ENCODE peak calls at places on chromosome 6, in six cellular contexts. One of them, this sample, is unnamed.

GRCh38 chr6:4848382-4849068 is 72.3 kb downstream of the CDYL start:
- DNase-seq in colonic mucosa: no peak
- DNase-seq in ovary: no peak
- DNase-seq in activated CD8-positive, alpha-beta T cell treated with anti-CD3 and anti-CD28 coated beads for 36 hours: peak; percentile 42
- DNase-seq in pancreas: no peak
- DNase-seq in thyroid gland: no peak
- DNase-seq in this sample: peak; percentile 21

GRCh38 chr6:7540595-7540994 is 876 bp upstream of the DSP start:
- DNase-seq in ovary: no peak
- DNase-seq in thyroid gland: peak; percentile 65
- DNase-seq in pancreas: no peak
- DNase-seq in colonic mucosa: no peak
- DNase-seq in activated CD8-positive, alpha-beta T cell treated with anti-CD3 and anti-CD28 coated beads for 36 hours: no peak
- DNase-seq in this sample: peak; percentile 24

GRCh38 chr6:160041608-160042007 is 72.7 kb downstream of the IGF2R start:
- DNase-seq in activated CD8-positive, alpha-beta T cell treated with anti-CD3 and anti-CD28 coated beads for 36 hours: no peak
- DNase-seq in pancreas: no peak
- DNase-seq in thyroid gland: peak; percentile 96
- DNase-seq in colonic mucosa: no peak
- DNase-seq in ovary: peak; percentile 69
- DNase-seq in this sample: no peak

GRCh38 chr6:92132446-92132845 is 1286.9 kb downstream of the EPHA7 start:
- DNase-seq in thyroid gland: no peak
- DNase-seq in ovary: no peak
- DNase-seq in pancreas: no peak
- DNase-seq in colonic mucosa: no peak
- DNase-seq in activated CD8-positive, alpha-beta T cell treated with anti-CD3 and anti-CD28 coated beads for 36 hours: no peak
- DNase-seq in this sample: no peak

GRCh38 chr6:5851261-5851757 is 155.4 kb downstream of the NRN1 start:
- DNase-seq in activated CD8-positive, alpha-beta T cell treated with anti-CD3 and anti-CD28 coated beads for 36 hours: peak; percentile 84
- DNase-seq in colonic mucosa: peak; percentile 78
- DNase-seq in thyroid gland: peak; percentile 48
- DNase-seq in ovary: no peak
- DNase-seq in pancreas: peak; percentile 76
- DNase-seq in this sample: peak; percentile 65

GRCh38 chr6:170047813-170048212 is 243.1 kb downstream of the DLL1 start:
- DNase-seq in pancreas: no peak
- DNase-seq in thyroid gland: no peak
- DNase-seq in colonic mucosa: no peak
- DNase-seq in ovary: no peak
- DNase-seq in activated CD8-positive, alpha-beta T cell treated with anti-CD3 and anti-CD28 coated beads for 36 hours: no peak
- DNase-seq in this sample: no peak

GRCh38 chr6:163226181-163226835 is 188.2 kb upstream of the QKI start:
- DNase-seq in colonic mucosa: no peak
- DNase-seq in activated CD8-positive, alpha-beta T cell treated with anti-CD3 and anti-CD28 coated beads for 36 hours: no peak
- DNase-seq in thyroid gland: no peak
- DNase-seq in ovary: no peak
- DNase-seq in pancreas: no peak
- DNase-seq in this sample: no peak

GRCh38 chr6:157222201-157222981 is 100.9 kb downstream of the TMEM242 start:
- DNase-seq in pancreas: no peak
- DNase-seq in ovary: no peak
- DNase-seq in colonic mucosa: no peak
- DNase-seq in thyroid gland: no peak
- DNase-seq in activated CD8-positive, alpha-beta T cell treated with anti-CD3 and anti-CD28 coated beads for 36 hours: no peak
- DNase-seq in this sample: no peak

GRCh38 chr6:75334266-75335040 is 49.9 kb upstream of the TMEM30A start:
- DNase-seq in activated CD8-positive, alpha-beta T cell treated with anti-CD3 and anti-CD28 coated beads for 36 hours: no peak
- DNase-seq in colonic mucosa: no peak
- DNase-seq in thyroid gland: peak; percentile 42
- DNase-seq in pancreas: no peak
- DNase-seq in ovary: no peak
- DNase-seq in this sample: no peak

GRCh38 chr6:157978021-157978783 is 3.5 kb upstream of the SYNJ2 start:
- DNase-seq in ovary: no peak
- DNase-seq in pancreas: no peak
- DNase-seq in thyroid gland: no peak
- DNase-seq in activated CD8-positive, alpha-beta T cell treated with anti-CD3 and anti-CD28 coated beads for 36 hours: no peak
- DNase-seq in colonic mucosa: no peak
- DNase-seq in this sample: no peak

GRCh38 chr6:1885576-1886003 is 275.9 kb downstream of the FOXC1 start:
- DNase-seq in thyroid gland: no peak
- DNase-seq in activated CD8-positive, alpha-beta T cell treated with anti-CD3 and anti-CD28 coated beads for 36 hours: no peak
- DNase-seq in pancreas: no peak
- DNase-seq in ovary: no peak
- DNase-seq in colonic mucosa: no peak
- DNase-seq in this sample: no peak

GRCh38 chr6:92586236-92586977 is 833.0 kb downstream of the EPHA7 start:
- DNase-seq in activated CD8-positive, alpha-beta T cell treated with anti-CD3 and anti-CD28 coated beads for 36 hours: no peak
- DNase-seq in ovary: no peak
- DNase-seq in thyroid gland: no peak
- DNase-seq in pancreas: no peak
- DNase-seq in colonic mucosa: no peak
- DNase-seq in this sample: no peak

GRCh38 chr6:37485259-37485658 is 14.4 kb downstream of the CCDC167 start:
- DNase-seq in ovary: no peak
- DNase-seq in pancreas: no peak
- DNase-seq in activated CD8-positive, alpha-beta T cell treated with anti-CD3 and anti-CD28 coated beads for 36 hours: no peak
- DNase-seq in colonic mucosa: no peak
- DNase-seq in thyroid gland: no peak
- DNase-seq in this sample: no peak

GRCh38 chr6:13355969-13356368 is 27.6 kb upstream of the TBC1D7 start:
- DNase-seq in thyroid gland: no peak
- DNase-seq in ovary: no peak
- DNase-seq in colonic mucosa: no peak
- DNase-seq in activated CD8-positive, alpha-beta T cell treated with anti-CD3 and anti-CD28 coated beads for 36 hours: peak; percentile 57
- DNase-seq in pancreas: no peak
- DNase-seq in this sample: peak; percentile 84

GRCh38 chr6:73389854-73390253 is 4.8 kb upstream of the DDX43 start:
- DNase-seq in colonic mucosa: no peak
- DNase-seq in thyroid gland: no peak
- DNase-seq in ovary: no peak
- DNase-seq in pancreas: no peak
- DNase-seq in activated CD8-positive, alpha-beta T cell treated with anti-CD3 and anti-CD28 coated beads for 36 hours: no peak
- DNase-seq in this sample: no peak

GRCh38 chr6:36825996-36826395 is 13.2 kb downstream of the CPNE5 start:
- DNase-seq in ovary: no peak
- DNase-seq in activated CD8-positive, alpha-beta T cell treated with anti-CD3 and anti-CD28 coated beads for 36 hours: no peak
- DNase-seq in colonic mucosa: no peak
- DNase-seq in pancreas: no peak
- DNase-seq in thyroid gland: no peak
- DNase-seq in this sample: no peak

GRCh38 chr6:101703311-101703710 is 309.8 kb downstream of the GRIK2 start:
- DNase-seq in thyroid gland: no peak
- DNase-seq in colonic mucosa: no peak
- DNase-seq in activated CD8-positive, alpha-beta T cell treated with anti-CD3 and anti-CD28 coated beads for 36 hours: no peak
- DNase-seq in pancreas: no peak
- DNase-seq in ovary: no peak
- DNase-seq in this sample: no peak

GRCh38 chr6:18016698-18017097 is 29.3 kb upstream of the KIF13A start:
- DNase-seq in activated CD8-positive, alpha-beta T cell treated with anti-CD3 and anti-CD28 coated beads for 36 hours: no peak
- DNase-seq in pancreas: no peak
- DNase-seq in ovary: no peak
- DNase-seq in thyroid gland: no peak
- DNase-seq in colonic mucosa: no peak
- DNase-seq in this sample: no peak

GRCh38 chr6:25025919-25026301 is 90.2 kb upstream of the RIPOR2 start:
- DNase-seq in colonic mucosa: no peak
- DNase-seq in activated CD8-positive, alpha-beta T cell treated with anti-CD3 and anti-CD28 coated beads for 36 hours: no peak
- DNase-seq in thyroid gland: no peak
- DNase-seq in pancreas: no peak
- DNase-seq in ovary: no peak
- DNase-seq in this sample: no peak

GRCh38 chr6:161482517-161482903 is 208.6 kb upstream of the AGPAT4 start:
- DNase-seq in colonic mucosa: no peak
- DNase-seq in thyroid gland: peak; percentile 9
- DNase-seq in pancreas: no peak
- DNase-seq in activated CD8-positive, alpha-beta T cell treated with anti-CD3 and anti-CD28 coated beads for 36 hours: no peak
- DNase-seq in ovary: no peak
- DNase-seq in this sample: no peak

GRCh38 chr6:12528581-12529363 is 187.8 kb upstream of the PHACTR1 start:
- DNase-seq in ovary: no peak
- DNase-seq in thyroid gland: no peak
- DNase-seq in pancreas: no peak
- DNase-seq in activated CD8-positive, alpha-beta T cell treated with anti-CD3 and anti-CD28 coated beads for 36 hours: no peak
- DNase-seq in colonic mucosa: peak; percentile 35
- DNase-seq in this sample: no peak

GRCh38 chr6:54188832-54189231 is 77.6 kb downstream of the MLIP start:
- DNase-seq in ovary: no peak
- DNase-seq in thyroid gland: no peak
- DNase-seq in activated CD8-positive, alpha-beta T cell treated with anti-CD3 and anti-CD28 coated beads for 36 hours: no peak
- DNase-seq in pancreas: no peak
- DNase-seq in colonic mucosa: no peak
- DNase-seq in this sample: no peak

GRCh38 chr6:25027221-25027916 is 91.6 kb upstream of the RIPOR2 start:
- DNase-seq in ovary: no peak
- DNase-seq in activated CD8-positive, alpha-beta T cell treated with anti-CD3 and anti-CD28 coated beads for 36 hours: peak; percentile 90
- DNase-seq in colonic mucosa: peak; percentile 29
- DNase-seq in pancreas: no peak
- DNase-seq in thyroid gland: peak; percentile 44
- DNase-seq in this sample: peak; percentile 79

GRCh38 chr6:165684333-165684732 is 21.3 kb upstream of the PDE10A start:
- DNase-seq in ovary: no peak
- DNase-seq in colonic mucosa: no peak
- DNase-seq in activated CD8-positive, alpha-beta T cell treated with anti-CD3 and anti-CD28 coated beads for 36 hours: no peak
- DNase-seq in pancreas: no peak
- DNase-seq in thyroid gland: no peak
- DNase-seq in this sample: no peak

GRCh38 chr6:142642651-142643050 is 302.3 kb downstream of the HIVEP2 start:
- DNase-seq in ovary: no peak
- DNase-seq in colonic mucosa: no peak
- DNase-seq in thyroid gland: no peak
- DNase-seq in activated CD8-positive, alpha-beta T cell treated with anti-CD3 and anti-CD28 coated beads for 36 hours: no peak
- DNase-seq in pancreas: no peak
- DNase-seq in this sample: no peak

GRCh38 chr6:143772662-143773061 is 70.5 kb upstream of the LTV1 start:
- DNase-seq in activated CD8-positive, alpha-beta T cell treated with anti-CD3 and anti-CD28 coated beads for 36 hours: no peak
- DNase-seq in thyroid gland: no peak
- DNase-seq in pancreas: no peak
- DNase-seq in ovary: no peak
- DNase-seq in colonic mucosa: no peak
- DNase-seq in this sample: no peak

GRCh38 chr6:111761783-111762312 is 111.4 kb downstream of the FYN start:
- DNase-seq in activated CD8-positive, alpha-beta T cell treated with anti-CD3 and anti-CD28 coated beads for 36 hours: peak; percentile 74
- DNase-seq in thyroid gland: no peak
- DNase-seq in ovary: no peak
- DNase-seq in colonic mucosa: no peak
- DNase-seq in pancreas: no peak
- DNase-seq in this sample: peak; percentile 34

GRCh38 chr6:29368765-29369164 is at the start of gene OR5V1:
- DNase-seq in pancreas: no peak
- DNase-seq in thyroid gland: no peak
- DNase-seq in colonic mucosa: no peak
- DNase-seq in activated CD8-positive, alpha-beta T cell treated with anti-CD3 and anti-CD28 coated beads for 36 hours: no peak
- DNase-seq in ovary: no peak
- DNase-seq in this sample: no peak
- TF ChIP-seq CTCF in pancreas: no peak
- TF ChIP-seq CTCF in thyroid gland: no peak
- TF ChIP-seq CTCF in colonic mucosa: no peak
- TF ChIP-seq CTCF in activated CD8-positive, alpha-beta T cell treated with anti-CD3 and anti-CD28 coated beads for 36 hours: no peak
- TF ChIP-seq CTCF in ovary: no peak
- TF ChIP-seq CTCF in this sample: no peak

GRCh38 chr6:151493495-151494234 is at the start of gene CCDC170:
- DNase-seq in ovary: peak; percentile 68
- DNase-seq in activated CD8-positive, alpha-beta T cell treated with anti-CD3 and anti-CD28 coated beads for 36 hours: peak; percentile 21
- DNase-seq in thyroid gland: peak; percentile 63
- DNase-seq in colonic mucosa: peak; percentile 26
- DNase-seq in pancreas: peak; percentile 75
- DNase-seq in this sample: peak; percentile 39
- TF ChIP-seq CTCF in ovary: no peak
- TF ChIP-seq CTCF in activated CD8-positive, alpha-beta T cell treated with anti-CD3 and anti-CD28 coated beads for 36 hours: no peak
- TF ChIP-seq CTCF in thyroid gland: no peak
- TF ChIP-seq CTCF in colonic mucosa: no peak
- TF ChIP-seq CTCF in pancreas: no peak
- TF ChIP-seq CTCF in this sample: no peak

DNA sequence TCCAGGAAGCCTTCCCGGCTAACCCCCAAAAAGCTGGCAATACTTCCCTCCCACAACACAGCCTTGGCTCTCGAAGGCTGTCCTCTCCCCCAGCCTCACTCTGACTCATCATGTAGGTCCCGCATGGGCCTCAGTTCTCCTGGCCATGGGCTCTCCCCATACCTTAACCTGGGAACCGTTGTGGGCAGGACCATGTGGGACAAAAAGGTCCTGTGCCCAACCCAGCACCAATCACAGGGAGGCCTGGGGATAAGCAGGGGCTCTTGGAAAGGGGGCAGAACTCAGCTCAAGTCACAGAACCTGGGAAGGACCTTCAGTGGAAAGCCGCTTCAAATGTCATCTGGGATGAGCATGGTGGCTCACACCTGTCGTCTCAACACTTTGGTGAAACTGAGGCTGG is 45.5 kb downstream of the MRPL14 start:
- DNase-seq in colonic mucosa: no peak
- DNase-seq in activated CD8-positive, alpha-beta T cell treated with anti-CD3 and anti-CD28 coated beads for 36 hours: no peak
- DNase-seq in thyroid gland: no peak
- DNase-seq in ovary: no peak
- DNase-seq in pancreas: peak; percentile 39
- DNase-seq in this sample: no peak
- TF ChIP-seq CTCF in colonic mucosa: no peak
- TF ChIP-seq CTCF in activated CD8-positive, alpha-beta T cell treated with anti-CD3 and anti-CD28 coated beads for 36 hours: no peak
- TF ChIP-seq CTCF in thyroid gland: no peak
- TF ChIP-seq CTCF in ovary: no peak
- TF ChIP-seq CTCF in pancreas: no peak
- TF ChIP-seq CTCF in this sample: no peak

GRCh38 chr6:82616386-82617028 is 252.9 kb downstream of the TPBG start:
- DNase-seq in pancreas: no peak
- DNase-seq in colonic mucosa: no peak
- DNase-seq in thyroid gland: no peak
- DNase-seq in ovary: no peak
- DNase-seq in activated CD8-positive, alpha-beta T cell treated with anti-CD3 and anti-CD28 coated beads for 36 hours: no peak
- DNase-seq in this sample: no peak
- TF ChIP-seq CTCF in pancreas: no peak
- TF ChIP-seq CTCF in colonic mucosa: no peak
- TF ChIP-seq CTCF in thyroid gland: peak; percentile 30
- TF ChIP-seq CTCF in ovary: no peak
- TF ChIP-seq CTCF in activated CD8-positive, alpha-beta T cell treated with anti-CD3 and anti-CD28 coated beads for 36 hours: no peak
- TF ChIP-seq CTCF in this sample: no peak

This sample was measured in GM20000.